ENCODE peak calls at places on chromosomes 16 and 17, in four cellular contexts. W is adrenal gland, Q is lung, F is cardiac fibroblast. L is an unnamed sample.

GRCh38 chr17:50273654-50274040 is 619 bp upstream of the TMEM92 start:
- DNase-seq in F (no peak), Q (no peak), W (no peak), L (no peak)

GRCh38 chr17:15456972-15457722 is 10.3 kb downstream of the CDRT4 start:
- DNase-seq in F (peak), Q (peak), W (no peak), L (no peak)

GRCh38 chr17:51764387-51764971 is 394.0 kb downstream of the CA10 start:
- DNase-seq in Q (peak), F (peak), W (peak), L (peak)

GRCh38 chr17:27993161-27993695 is 49.2 kb upstream of the NLK start:
- DNase-seq in F (no peak), W (no peak), Q (no peak), L (no peak)

GRCh38 chr17:27379863-27380533 is 76.2 kb upstream of the KSR1 start:
- DNase-seq in Q (peak), W (peak), F (peak), L (no peak)

GRCh38 chr16:80309178-80309577 is 231.6 kb upstream of the DYNLRB2 start:
- DNase-seq in F (no peak), Q (no peak), W (no peak), L (no peak)

GRCh38 chr16:9647981-9648701 is 534.1 kb downstream of the GRIN2A start:
- DNase-seq in W (peak), Q (no peak), F (peak), L (no peak)

GRCh38 chr17:22278302-22279275 is 586.3 kb downstream of the KCNJ18 start:
- DNase-seq in F (no peak), W (no peak), Q (peak), L (no peak)

GRCh38 chr17:48460055-48460454 is 30.0 kb upstream of the SKAP1 start:
- DNase-seq in F (no peak), W (no peak), Q (no peak), L (no peak)

GRCh38 chr17:31721291-31722025 is 137.6 kb downstream of the COPRS start:
- DNase-seq in W (no peak), F (no peak), Q (no peak), L (no peak)

GRCh38 chr17:27244481-27245223 is 49.3 kb upstream of the WSB1 start:
- DNase-seq in W (peak), F (peak), Q (peak), L (no peak)

GRCh38 chr16:87543436-87544191 is 50.8 kb upstream of the ZCCHC14 start:
- DNase-seq in Q (no peak), W (no peak), F (no peak), L (no peak)
- TF ChIP-seq CTCF in Q (no peak), W (no peak), F (peak), L (no peak)

DNA sequence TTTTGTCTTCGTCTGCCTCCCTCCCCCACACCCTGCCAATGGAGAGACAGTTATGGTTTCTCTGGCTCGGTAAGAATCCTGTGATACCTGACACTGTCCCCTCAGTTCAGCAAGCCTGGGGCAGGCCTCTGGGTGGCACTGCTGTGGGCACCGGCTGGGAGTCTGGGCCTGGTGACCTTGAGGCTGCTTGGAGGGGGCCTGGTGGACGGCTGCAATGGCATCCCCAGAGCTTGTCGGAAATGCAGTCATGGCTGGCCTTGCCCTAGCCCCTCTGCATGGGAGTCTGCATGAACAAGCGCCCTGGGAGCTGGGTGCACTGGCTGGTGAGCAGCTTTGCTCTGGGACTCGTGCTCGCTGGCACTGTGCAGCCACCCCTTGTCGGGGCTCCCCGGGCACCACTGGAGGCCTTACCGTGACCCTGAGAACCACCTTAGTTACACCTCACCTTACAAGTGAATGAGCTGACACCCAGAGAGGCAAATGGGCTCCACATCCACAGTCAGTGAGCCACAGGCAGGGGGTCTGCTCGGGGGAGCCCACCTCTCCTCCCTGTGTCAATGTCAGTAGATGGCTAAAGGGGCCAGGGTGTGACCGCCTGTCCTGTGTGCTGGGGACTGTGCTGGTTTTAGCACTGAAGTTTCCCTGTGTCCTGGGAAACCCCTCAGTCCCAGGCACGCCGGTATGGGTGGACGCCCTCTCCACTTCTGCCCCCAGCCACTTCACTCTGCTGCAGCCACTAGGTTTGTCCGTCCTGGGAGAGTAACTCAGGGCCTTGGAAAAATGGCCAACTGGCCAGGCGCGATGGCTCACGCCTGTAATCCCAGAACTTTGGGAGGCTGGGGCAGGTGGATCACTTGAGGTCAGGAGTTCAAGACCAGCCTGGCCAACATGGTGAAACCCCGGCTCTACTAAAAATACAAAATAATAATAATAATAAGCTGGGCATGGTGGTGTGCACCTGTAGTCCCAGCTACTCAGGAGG is 1.4 kb downstream of the LGALS3BP start:
- DNase-seq in W (peak), F (no peak), Q (no peak), L (no peak)
- TF ChIP-seq CTCF in W (peak), F (no peak), Q (no peak), L (no peak)

GRCh38 chr17:82384730-82385429 is 13.3 kb downstream of the UTS2R start:
- DNase-seq in F (no peak), W (peak), Q (peak), L (no peak)
- TF ChIP-seq CTCF in F (no peak), W (peak), Q (no peak), L (no peak)

DNA sequence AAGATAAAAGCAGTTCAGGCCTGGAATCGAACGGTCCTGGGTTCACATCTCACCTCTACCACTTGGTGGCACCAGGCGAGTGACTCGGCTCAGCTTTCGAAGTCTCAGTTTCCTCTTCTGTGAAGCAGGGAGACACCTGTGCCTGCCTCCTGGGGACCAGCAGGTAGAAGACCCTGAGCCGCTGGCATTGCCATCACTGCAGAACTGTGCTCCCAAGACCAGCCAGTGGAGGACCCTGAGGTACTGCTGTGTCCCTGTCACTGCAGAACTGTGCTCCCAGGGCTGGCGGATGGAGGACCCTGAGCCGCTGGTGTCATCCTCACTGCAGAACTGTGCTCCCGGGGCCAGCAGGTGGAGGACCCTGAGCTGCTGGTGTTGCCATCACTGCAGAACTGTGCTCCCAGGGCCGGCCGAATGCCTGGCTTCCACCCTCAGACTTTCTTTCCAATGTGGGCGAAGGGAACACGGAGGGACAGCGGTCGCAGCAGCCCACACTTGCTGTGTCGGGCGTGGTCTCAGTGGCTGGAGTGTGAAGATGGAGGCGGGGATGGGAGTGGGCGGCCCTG is 8.7 kb upstream of the SLC7A5 start:
- DNase-seq in Q (no peak), F (no peak), W (no peak), L (no peak)
- TF ChIP-seq CTCF in Q (no peak), F (no peak), W (peak), L (peak)

DNA sequence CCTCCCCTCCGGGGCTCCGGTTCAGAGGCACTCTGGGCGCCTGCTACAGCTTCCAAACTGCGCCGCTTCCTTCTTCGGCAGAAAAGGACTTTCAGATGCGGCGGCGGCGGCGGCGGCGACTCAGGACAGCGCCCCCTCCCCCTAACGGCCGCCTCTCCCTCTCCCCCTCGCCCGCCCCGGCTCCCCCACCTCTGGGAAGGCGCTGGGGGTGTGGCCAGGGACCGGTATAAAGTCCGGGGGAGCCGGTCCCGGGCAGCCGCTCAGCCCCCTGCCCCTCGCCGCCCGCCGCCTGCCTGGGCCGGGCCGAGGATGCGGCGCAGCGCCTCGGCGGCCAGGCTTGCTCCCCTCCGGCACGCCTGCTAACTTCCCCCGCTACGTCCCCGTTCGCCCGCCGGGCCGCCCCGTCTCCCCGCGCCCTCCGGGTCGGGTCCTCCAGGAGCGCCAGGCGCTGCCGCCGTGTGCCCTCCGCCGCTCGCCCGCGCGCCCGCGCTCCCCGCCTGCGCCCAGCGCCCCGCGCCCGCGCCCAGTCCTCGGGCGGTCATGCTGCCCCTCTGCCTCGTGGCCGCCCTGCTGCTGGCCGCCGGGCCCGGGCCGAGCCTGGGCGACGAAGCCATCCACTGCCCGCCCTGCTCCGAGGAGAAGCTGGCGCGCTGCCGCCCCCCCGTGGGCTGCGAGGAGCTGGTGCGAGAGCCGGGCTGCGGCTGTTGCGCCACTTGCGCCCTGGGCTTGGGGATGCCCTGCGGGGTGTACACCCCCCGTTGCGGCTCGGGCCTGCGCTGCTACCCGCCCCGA is at the start of gene IGFBP4:
- DNase-seq in W (peak), Q (peak), F (peak), L (peak)
- TF ChIP-seq CTCF in W (no peak), Q (peak), F (no peak), L (peak)

DNA sequence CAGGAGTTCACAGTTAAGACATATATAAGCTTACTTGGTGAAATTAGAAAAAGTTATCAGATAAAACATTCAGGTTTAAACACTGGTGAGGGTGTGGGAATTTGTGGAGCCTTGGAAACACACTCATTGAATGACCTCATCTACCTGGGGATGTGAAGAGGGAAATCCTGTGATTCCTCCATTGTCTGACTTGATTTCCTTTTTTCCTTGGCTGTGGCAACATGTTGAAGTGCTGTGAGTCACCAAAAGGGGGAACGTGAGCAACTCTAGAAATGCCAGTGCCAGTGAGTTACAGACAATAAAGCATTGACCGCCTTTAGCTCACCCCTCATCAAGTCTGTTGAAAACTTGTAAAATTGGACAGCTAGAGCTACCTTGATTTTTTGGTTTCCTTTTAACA is 1.8 kb downstream of the HMOX2 start:
- DNase-seq in F (peak), W (no peak), Q (no peak), L (no peak)
- TF ChIP-seq CTCF in F (peak), W (no peak), Q (no peak), L (peak)

DNA sequence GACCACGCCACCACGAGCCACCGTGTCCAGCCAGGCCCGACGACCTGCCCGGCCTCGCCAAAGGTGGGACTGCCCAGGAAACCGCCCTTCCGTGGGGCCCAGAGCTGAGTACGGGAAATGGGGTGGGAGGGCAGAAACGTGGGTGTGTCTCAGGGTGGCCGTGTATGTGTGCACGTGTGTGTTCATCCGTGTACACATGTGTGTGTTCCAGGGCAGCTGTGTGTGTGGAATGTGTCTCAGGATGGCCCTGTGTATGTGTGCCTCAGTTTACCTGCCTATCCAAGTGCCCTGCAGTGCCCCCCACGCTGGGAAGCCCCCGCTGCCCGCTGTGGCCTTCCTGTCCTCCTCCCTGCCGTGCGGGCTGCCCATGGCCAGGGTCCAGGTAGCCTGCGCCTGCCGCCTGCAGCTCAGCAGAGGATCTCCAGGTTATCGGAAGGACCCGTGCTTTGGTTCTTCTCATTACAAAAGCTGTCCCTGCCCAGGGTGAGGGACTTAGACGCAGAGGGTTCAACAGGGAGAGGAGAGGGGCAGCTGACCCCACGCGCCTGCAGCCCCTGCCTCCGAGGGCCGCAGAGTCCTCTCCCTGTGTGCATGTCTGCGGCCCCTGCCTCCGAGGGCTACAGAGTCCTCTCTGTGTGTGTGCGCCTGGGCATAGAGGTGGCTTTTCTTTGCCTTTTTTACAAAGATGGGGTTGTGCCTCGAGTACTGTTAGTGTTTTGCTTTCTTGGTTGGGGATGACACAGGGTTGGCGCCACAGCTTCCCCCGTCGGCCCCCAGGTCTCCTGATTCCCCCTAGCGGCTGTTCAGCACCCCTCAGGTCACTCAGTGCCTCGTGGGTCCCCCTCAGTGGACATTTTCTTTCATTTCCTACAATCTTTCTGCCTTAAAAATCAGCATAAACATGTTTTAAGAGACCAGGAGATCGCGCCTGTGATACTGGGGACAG is 23.6 kb downstream of the ZNF469 start:
- DNase-seq in W (no peak), Q (no peak), F (no peak), L (no peak)
- TF ChIP-seq CTCF in W (no peak), Q (no peak), F (no peak), L (peak)

GRCh38 chr17:41679740-41680425 is 8.8 kb upstream of the EIF1 start:
- DNase-seq in Q (no peak), W (no peak), F (no peak), L (no peak)
- TF ChIP-seq CTCF in Q (no peak), W (no peak), F (no peak), L (no peak)

DNA sequence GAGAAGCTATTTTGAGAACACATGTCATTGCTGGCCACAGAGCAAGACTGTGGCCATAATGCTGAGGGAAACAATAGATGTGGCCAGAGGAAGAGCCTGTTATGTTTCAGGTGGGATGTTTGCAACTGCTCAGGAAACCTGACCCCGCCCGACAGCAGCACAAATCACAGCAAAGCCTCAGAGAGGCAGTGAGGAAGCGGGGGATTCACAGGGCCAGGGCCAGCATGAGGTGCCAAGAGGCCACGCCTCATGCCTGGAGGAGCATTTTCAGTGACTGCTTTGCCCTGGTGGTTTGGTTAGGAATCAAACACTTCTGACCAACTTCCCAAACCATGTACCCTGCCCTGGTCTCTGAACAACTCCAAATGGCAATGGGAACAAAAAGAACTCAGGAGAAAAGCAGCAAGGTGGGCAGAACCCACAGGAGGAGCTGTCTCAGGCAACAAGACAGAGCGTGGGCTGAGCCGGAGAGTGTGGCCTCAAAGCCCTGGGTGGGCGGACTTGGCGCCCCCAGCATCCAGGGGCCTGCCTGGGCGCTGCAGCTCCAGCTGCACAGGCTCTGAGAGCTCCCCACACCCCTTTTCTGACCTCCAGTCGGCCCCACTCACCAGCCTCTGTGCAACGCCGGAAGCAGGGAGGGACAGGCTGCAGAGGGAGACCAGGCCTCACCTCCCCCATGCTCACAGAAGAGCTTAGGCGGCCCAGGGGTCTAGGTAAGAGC is 20.6 kb downstream of the HIC1 start:
- DNase-seq in Q (no peak), W (peak), F (peak), L (no peak)
- TF ChIP-seq CTCF in Q (no peak), W (no peak), F (peak), L (no peak)

DNA sequence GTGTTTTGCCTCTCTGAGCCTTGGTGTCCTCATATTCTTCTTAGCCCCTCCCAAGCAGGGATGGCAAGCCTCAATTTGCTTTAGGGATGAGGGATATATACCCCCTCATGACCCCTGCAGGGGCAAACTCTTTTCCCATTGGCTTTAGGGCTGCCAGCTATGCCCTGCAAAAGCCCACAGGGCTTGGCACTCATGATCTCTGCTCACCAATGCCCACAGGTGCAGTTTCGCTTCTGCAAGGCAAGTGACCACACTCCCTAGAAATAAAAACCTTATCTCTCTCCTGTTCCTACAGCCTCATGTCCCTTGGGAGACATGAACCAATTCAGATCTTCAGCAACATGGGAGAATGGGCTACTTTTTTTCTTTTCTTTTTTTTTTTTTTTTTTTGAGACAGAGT is 8.8 kb downstream of the BEAN1 start:
- DNase-seq in Q (no peak), F (no peak), W (no peak), L (no peak)
- TF ChIP-seq CTCF in Q (no peak), F (no peak), W (no peak), L (no peak)